ENCODE peak calls at places on chromosomes 13 and 19, in four cellular contexts. A is stomach, E is K562, C is upper lobe of left lung. W is an unnamed sample.

GRCh38 chr19:29119582-29119981 is 93.4 kb downstream of the UQCRFS1 start:
- DNase-seq in A (no peak), E (no peak), C (no peak), W (no peak)

GRCh38 chr13:54628383-54628782 is 1599.8 kb downstream of the OLFM4 start:
- DNase-seq in A (no peak), E (no peak), C (no peak), W (no peak)

GRCh38 chr19:15173746-15174404 is 26.9 kb downstream of the NOTCH3 start:
- DNase-seq in A (no peak), E (peak; percentile 41), C (no peak), W (no peak)

GRCh38 chr19:45322311-45322710 is 364 bp downstream of the CKM start:
- DNase-seq in A (no peak), E (no peak), C (no peak), W (no peak)

GRCh38 chr19:56108447-56109195 is 12.5 kb downstream of the ZNF787 start:
- DNase-seq in A (peak; percentile 57), E (no peak), C (no peak), W (no peak)

GRCh38 chr13:110211046-110211445 is 95.9 kb downstream of the COL4A1 start:
- DNase-seq in A (no peak), E (no peak), C (no peak), W (no peak)

GRCh38 chr13:110008816-110009215 is 222.4 kb upstream of the IRS2 start:
- DNase-seq in A (no peak), E (no peak), C (no peak), W (no peak)

GRCh38 chr19:16435999-16436650 is 35.6 kb downstream of the EPS15L1 start:
- DNase-seq in A (no peak), E (peak; percentile 68), C (no peak), W (no peak)

DNA sequence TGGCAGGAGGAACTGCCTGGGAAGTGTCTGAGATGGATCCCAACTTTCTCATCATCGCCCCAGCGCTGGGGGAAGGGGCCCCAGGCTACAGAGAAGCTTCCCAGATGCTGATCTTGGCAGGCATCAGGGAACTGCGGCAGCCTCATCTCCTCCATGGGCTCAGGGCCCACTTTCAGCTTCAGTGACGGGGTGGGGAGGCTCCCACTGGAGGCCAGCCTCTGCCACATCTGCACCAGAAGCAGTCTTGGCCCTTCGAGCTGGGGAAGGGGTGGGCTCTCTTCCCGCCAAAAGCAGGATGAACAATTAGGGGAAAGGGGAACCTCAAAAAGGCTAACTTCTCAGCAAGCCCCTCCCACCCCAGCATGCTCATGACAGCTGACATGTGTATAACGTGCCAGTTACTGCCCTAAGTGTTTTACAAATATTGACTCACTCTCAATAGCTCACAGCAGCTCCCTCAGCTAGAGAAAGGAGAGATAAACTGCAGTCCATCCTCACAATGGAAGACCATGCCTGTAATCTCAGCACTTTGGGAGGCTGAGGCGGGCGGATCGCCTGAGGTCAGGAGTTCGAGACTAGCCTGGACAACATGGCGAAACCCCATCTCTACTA is 7.1 kb upstream of the S1PR2 start:
- DNase-seq in A (peak; percentile 31), E (no peak), C (peak; percentile 66), W (peak; percentile 49)
- H3K27ac ChIP-seq in A (peak overlapping the region; percentile 72), E (no peak overlapping the region), C (peak overlapping the region; percentile 74), W (peak overlapping the region; percentile 59)

GRCh38 chr13:22469421-22469820 is 711.4 kb upstream of the SGCG start:
- DNase-seq in A (no peak), E (no peak), C (no peak), W (no peak)
- TF ChIP-seq POLR2AphosphoS5 in A (no peak), E (no peak), C (no peak), W (no peak)

DNA sequence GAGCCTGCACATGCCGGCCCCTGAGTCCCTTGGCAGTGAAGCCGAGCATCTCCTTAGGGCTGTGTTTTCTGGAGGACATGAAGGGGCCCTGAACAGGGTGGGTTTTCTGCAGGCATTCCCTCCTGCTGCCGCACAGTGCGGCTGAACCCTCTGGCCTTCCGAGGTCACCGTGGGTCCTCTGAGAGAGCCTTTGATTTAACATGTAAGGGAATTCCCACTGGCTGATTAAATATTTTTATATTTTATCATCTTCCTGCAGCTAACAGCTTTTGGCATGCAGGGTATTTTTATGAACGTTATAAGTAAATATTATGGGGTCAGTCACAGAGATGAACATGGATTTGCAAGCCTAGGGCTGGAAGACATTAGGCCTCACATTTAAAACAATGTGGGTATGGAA is 220.1 kb downstream of the COG6 start:
- DNase-seq in A (no peak), E (no peak), C (no peak), W (no peak)
- TF ChIP-seq POLR2A in A (no peak), E (no peak), C (no peak), W (no peak)

GRCh38 chr13:49624207-49624606 is 4.1 kb upstream of the ARL11 start:
- DNase-seq in A (no peak), E (no peak), C (no peak), W (no peak)

GRCh38 chr13:49622174-49622946 is 5.9 kb upstream of the ARL11 start:
- DNase-seq in A (no peak), E (no peak), C (no peak), W (no peak)

GRCh38 chr13:49627831-49628652 is at the start of gene ARL11:
- DNase-seq in A (peak; percentile 56), E (peak; percentile 75), C (peak; percentile 89), W (peak; percentile 80)

GRCh38 chr13:49629196-49629938 is 1.1 kb downstream of the ARL11 start:
- DNase-seq in A (no peak), E (no peak), C (no peak), W (no peak)

DNA sequence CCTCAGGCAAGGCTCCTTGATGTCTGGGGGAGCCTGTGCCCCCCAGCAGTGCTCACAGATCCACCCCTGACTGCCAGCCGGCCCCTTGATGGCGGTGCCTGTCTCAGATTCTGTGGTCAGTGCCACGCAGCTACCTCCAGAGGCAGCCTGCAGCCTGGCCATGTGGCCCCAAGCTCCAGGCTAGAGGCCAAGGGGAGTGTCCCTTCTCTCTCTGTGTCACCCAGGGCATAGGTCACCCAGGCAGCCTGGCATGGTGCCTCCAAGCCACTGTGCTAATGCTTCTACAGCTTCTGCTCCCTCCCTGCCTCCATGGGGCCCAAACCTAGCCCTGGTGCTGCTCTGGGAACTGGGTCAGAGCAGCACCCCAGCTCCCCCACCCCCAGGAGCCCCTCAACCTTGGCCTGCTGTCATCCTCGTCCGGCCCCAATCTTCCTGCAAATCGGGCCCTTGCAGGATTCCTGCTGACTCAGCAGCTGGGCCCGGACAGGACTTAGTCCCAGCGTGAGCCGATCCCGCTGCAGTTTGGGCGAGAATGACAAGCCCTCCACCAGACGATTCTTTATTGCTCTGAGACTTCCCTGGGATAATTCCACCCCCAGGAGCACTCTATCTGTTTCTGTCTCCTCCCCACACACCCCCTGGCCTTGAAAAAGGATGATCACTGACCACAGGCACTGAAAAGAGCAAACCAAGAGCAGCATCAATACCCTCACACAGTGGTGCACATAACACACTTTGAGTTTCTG is 2.7 kb upstream of the ARL11 start:
- DNase-seq in A (peak; percentile 87), E (no peak), C (peak; percentile 66), W (peak; percentile 75)
- H3K27ac ChIP-seq in A (no peak overlapping the region), E (no peak overlapping the region), C (no peak overlapping the region), W (peak overlapping the region; percentile 9)

GRCh38 chr19:47508721-47509120 is 6.1 kb downstream of the NAPA start:
- DNase-seq in A (no peak), E (no peak), C (no peak), W (no peak)

GRCh38 chr19:47510516-47511127 is 4.2 kb downstream of the NAPA start:
- DNase-seq in A (no peak), E (no peak), C (no peak), W (no peak)

GRCh38 chr19:47511128-47511517 is 3.7 kb downstream of the NAPA start:
- DNase-seq in A (peak; percentile 65), E (no peak), C (peak; percentile 65), W (no peak)

GRCh38 chr19:47509170-47509847 is 5.6 kb downstream of the NAPA start:
- DNase-seq in A (no peak), E (no peak), C (no peak), W (no peak)

DNA sequence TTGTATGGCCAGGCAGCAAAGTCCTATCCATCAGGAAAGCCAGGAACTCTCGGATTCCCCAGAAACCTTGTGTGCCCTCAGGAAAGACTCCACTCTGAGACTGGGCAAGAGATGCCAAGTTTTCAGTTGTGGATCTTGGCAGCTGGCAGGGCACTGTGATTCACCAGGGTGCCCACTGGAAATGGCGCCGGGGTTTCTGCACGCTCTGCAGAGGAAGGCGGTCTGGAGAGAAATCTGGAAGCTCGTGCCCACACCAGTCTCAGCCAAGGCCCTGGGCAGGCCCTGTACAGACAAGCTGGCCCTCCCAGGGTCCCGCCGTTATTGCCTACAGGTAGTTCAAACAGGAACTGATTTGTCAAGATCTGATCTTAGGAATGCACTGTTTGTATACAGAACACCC is 4.9 kb downstream of the NAPA start:
- DNase-seq in A (peak; percentile 67), E (no peak), C (no peak), W (no peak)
- TF ChIP-seq POLR2AphosphoS5 in A (no peak), E (no peak), C (no peak), W (no peak)

W was measured in transverse colon.